ENCODE peak calls at places on chromosomes 5 and 9, in nine cellular contexts. One of them, this sample, is unnamed.
A peak's percentile ranks its signal among the peaks of the same experiment; 100 is the strongest.

GRCh38 chr5:72921103-72921502 is 34.7 kb upstream of the FCHO2 start:
- DNase-seq in GM06990: no peak
- DNase-seq in astrocyte of the spinal cord: no peak
- DNase-seq in coronary artery: no peak
- DNase-seq in kidney: no peak
- DNase-seq in H7: no peak
- DNase-seq in AG09309: no peak
- DNase-seq in HepG2: no peak
- DNase-seq in GM23248: no peak
- DNase-seq in this sample: no peak

GRCh38 chr9:83563360-83563759 is 25.2 kb upstream of the FRMD3 start:
- DNase-seq in GM06990: no peak
- DNase-seq in astrocyte of the spinal cord: no peak
- DNase-seq in coronary artery: no peak
- DNase-seq in kidney: no peak
- DNase-seq in H7: no peak
- DNase-seq in AG09309: no peak
- DNase-seq in HepG2: no peak
- DNase-seq in GM23248: no peak
- DNase-seq in this sample: no peak

GRCh38 chr9:38227061-38227540 is 158.1 kb upstream of the SHB start:
- DNase-seq in GM06990: peak; percentile 80
- DNase-seq in astrocyte of the spinal cord: peak; percentile 71
- DNase-seq in coronary artery: no peak
- DNase-seq in kidney: peak; percentile 93
- DNase-seq in H7: peak; percentile 84
- DNase-seq in AG09309: peak; percentile 46
- DNase-seq in HepG2: peak; percentile 17
- DNase-seq in GM23248: peak; percentile 83
- DNase-seq in this sample: peak; percentile 33

GRCh38 chr5:127192150-127192549 is 98.4 kb upstream of the MEGF10 start:
- DNase-seq in GM06990: no peak
- DNase-seq in astrocyte of the spinal cord: no peak
- DNase-seq in coronary artery: no peak
- DNase-seq in kidney: no peak
- DNase-seq in H7: no peak
- DNase-seq in AG09309: no peak
- DNase-seq in HepG2: no peak
- DNase-seq in GM23248: no peak
- DNase-seq in this sample: no peak

GRCh38 chr9:70052768-70053167 is 9.1 kb downstream of the MAMDC2 start:
- DNase-seq in GM06990: no peak
- DNase-seq in astrocyte of the spinal cord: no peak
- DNase-seq in coronary artery: no peak
- DNase-seq in kidney: no peak
- DNase-seq in H7: no peak
- DNase-seq in AG09309: no peak
- DNase-seq in HepG2: no peak
- DNase-seq in GM23248: no peak
- DNase-seq in this sample: peak; percentile 91

GRCh38 chr9:72674961-72675360 is 153.6 kb downstream of the TMC1 start:
- DNase-seq in GM06990: no peak
- DNase-seq in astrocyte of the spinal cord: no peak
- DNase-seq in coronary artery: no peak
- DNase-seq in kidney: no peak
- DNase-seq in H7: no peak
- DNase-seq in AG09309: no peak
- DNase-seq in HepG2: no peak
- DNase-seq in GM23248: no peak
- DNase-seq in this sample: no peak

GRCh38 chr5:42951169-42951846 is 88.8 kb downstream of the ANXA2R start:
- DNase-seq in GM06990: peak; percentile 84
- DNase-seq in astrocyte of the spinal cord: peak; percentile 50
- DNase-seq in coronary artery: peak; percentile 78
- DNase-seq in kidney: peak; percentile 84
- DNase-seq in H7: no peak
- DNase-seq in AG09309: no peak
- DNase-seq in HepG2: no peak
- DNase-seq in GM23248: peak; percentile 77
- DNase-seq in this sample: no peak

GRCh38 chr9:89463986-89464901 is 33.7 kb downstream of the SEMA4D start:
- DNase-seq in GM06990: peak; percentile 68
- DNase-seq in astrocyte of the spinal cord: no peak
- DNase-seq in coronary artery: no peak
- DNase-seq in kidney: no peak
- DNase-seq in H7: peak; percentile 43
- DNase-seq in AG09309: no peak
- DNase-seq in HepG2: no peak
- DNase-seq in GM23248: no peak
- DNase-seq in this sample: no peak

GRCh38 chr5:73419414-73420390 is 28.9 kb downstream of the FOXD1 start:
- DNase-seq in GM06990: no peak
- DNase-seq in astrocyte of the spinal cord: peak; percentile 94
- DNase-seq in coronary artery: no peak
- DNase-seq in kidney: peak; percentile 71
- DNase-seq in H7: peak; percentile 84
- DNase-seq in AG09309: no peak
- DNase-seq in HepG2: no peak
- DNase-seq in GM23248: peak; percentile 76
- DNase-seq in this sample: no peak

GRCh38 chr9:97966493-97966892 is 16.6 kb upstream of the ANP32B start:
- DNase-seq in GM06990: no peak
- DNase-seq in astrocyte of the spinal cord: no peak
- DNase-seq in coronary artery: no peak
- DNase-seq in kidney: no peak
- DNase-seq in H7: peak; percentile 51
- DNase-seq in AG09309: no peak
- DNase-seq in HepG2: no peak
- DNase-seq in GM23248: no peak
- DNase-seq in this sample: no peak

GRCh38 chr5:54212331-54212730 is 98.0 kb downstream of the ARL15 start:
- DNase-seq in GM06990: no peak
- DNase-seq in astrocyte of the spinal cord: no peak
- DNase-seq in coronary artery: no peak
- DNase-seq in kidney: no peak
- DNase-seq in H7: no peak
- DNase-seq in AG09309: no peak
- DNase-seq in HepG2: no peak
- DNase-seq in GM23248: no peak
- DNase-seq in this sample: no peak

GRCh38 chr5:56565693-56566092 is 249.7 kb upstream of the MAP3K1 start:
- DNase-seq in GM06990: no peak
- DNase-seq in astrocyte of the spinal cord: no peak
- DNase-seq in coronary artery: no peak
- DNase-seq in kidney: no peak
- DNase-seq in H7: no peak
- DNase-seq in AG09309: no peak
- DNase-seq in HepG2: no peak
- DNase-seq in GM23248: no peak
- DNase-seq in this sample: no peak

GRCh38 chr5:75616286-75616810 is 5.1 kb downstream of the ANKDD1B start:
- DNase-seq in GM06990: no peak
- DNase-seq in astrocyte of the spinal cord: no peak
- DNase-seq in coronary artery: no peak
- DNase-seq in kidney: no peak
- DNase-seq in H7: no peak
- DNase-seq in AG09309: no peak
- DNase-seq in HepG2: no peak
- DNase-seq in GM23248: no peak
- DNase-seq in this sample: no peak

GRCh38 chr5:149576021-149576420 is 5.3 kb upstream of the ARHGEF37 start:
- DNase-seq in GM06990: peak; percentile 25
- DNase-seq in astrocyte of the spinal cord: no peak
- DNase-seq in coronary artery: no peak
- DNase-seq in kidney: no peak
- DNase-seq in H7: no peak
- DNase-seq in AG09309: no peak
- DNase-seq in HepG2: no peak
- DNase-seq in GM23248: no peak
- DNase-seq in this sample: no peak

DNA sequence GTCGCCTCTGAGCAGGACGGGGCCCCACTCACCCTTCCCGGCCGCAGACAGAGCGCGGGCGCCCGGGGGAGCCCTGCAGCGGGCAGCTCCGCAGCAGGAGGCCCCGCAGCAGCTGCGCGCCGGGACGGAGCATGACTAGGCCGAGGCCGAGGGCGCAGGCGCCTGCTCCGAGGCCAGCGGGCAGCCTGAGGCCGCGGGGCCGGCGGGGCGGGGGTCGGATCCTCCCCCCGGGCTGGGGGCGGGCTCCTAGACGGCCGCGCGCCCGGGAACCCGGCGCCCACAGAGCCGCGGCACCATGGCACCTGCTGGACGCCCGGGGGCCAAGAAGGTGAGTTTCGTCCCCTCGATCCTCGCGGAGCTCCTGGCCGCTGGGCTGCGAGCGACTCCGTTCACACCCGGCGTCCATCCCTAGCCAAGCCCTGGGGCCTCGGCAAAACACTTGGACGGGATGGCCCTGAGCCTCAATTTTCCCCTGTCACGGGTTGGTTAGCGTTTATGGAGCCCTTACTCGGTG is at the start of the genes BHMT2 and DMGDH:
- DNase-seq in GM06990: no peak
- DNase-seq in astrocyte of the spinal cord: peak; percentile 35
- DNase-seq in coronary artery: no peak
- DNase-seq in kidney: peak; percentile 89
- DNase-seq in H7: peak; percentile 51
- DNase-seq in AG09309: no peak
- DNase-seq in HepG2: peak; percentile 23
- DNase-seq in GM23248: peak; percentile 87
- DNase-seq in this sample: no peak
- H3K4me3 ChIP-seq in GM06990: no peak within 1 kb of the TSS
- H3K4me3 ChIP-seq in astrocyte of the spinal cord: peak within 1 kb of the TSS; percentile 21
- H3K4me3 ChIP-seq in coronary artery: peak within 1 kb of the TSS; percentile 66
- H3K4me3 ChIP-seq in kidney: peak within 1 kb of the TSS; percentile 84
- H3K4me3 ChIP-seq in H7: no peak within 1 kb of the TSS
- H3K4me3 ChIP-seq in AG09309: peak within 1 kb of the TSS; percentile 46
- H3K4me3 ChIP-seq in HepG2: peak within 1 kb of the TSS; percentile 67
- H3K4me3 ChIP-seq in GM23248: peak within 1 kb of the TSS; percentile 63
- H3K4me3 ChIP-seq in this sample: no peak within 1 kb of the TSS

DNA sequence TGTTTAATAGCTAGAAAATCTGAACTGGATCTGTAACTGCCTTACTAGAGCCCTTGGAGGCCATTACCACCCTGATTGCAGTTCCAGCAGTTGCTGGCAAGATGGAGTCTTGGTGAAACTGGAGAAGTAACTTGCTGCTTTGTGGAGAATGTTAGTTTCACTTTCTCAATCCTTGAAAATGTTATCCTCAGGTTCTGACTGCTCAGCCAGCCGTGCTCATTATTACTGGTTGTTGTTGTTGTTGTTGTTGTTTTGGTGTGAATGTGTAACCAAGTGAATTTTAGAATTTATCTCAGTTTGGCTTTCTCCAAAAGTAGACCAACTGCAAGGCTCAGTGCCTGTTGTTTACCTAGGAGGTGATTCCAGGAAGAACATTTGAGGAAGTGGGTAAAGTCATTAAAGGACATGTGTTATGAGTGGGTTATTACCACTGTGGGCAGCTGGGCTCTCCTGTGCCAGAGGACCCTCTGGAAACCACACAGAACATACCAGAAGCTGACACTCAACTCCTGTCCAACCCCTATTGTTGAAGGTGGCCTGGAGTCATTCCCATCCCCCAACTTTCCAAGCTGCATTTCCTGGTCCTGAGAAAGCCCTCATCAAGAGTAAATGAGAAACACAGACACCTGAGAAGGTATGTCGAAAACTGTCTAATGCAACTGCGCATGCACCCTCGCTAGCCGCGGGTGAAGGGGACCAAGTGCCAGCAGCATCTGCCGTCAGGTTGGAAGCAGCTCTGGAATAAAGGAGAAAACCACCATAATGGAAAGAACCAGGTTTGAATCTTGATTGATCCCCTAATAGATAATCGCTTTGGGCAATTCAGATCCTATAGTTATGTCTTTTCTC is 111.6 kb downstream of the CMYA5 start:
- DNase-seq in GM06990: no peak
- DNase-seq in astrocyte of the spinal cord: peak; percentile 13
- DNase-seq in coronary artery: no peak
- DNase-seq in kidney: no peak
- DNase-seq in H7: no peak
- DNase-seq in AG09309: no peak
- DNase-seq in HepG2: no peak
- DNase-seq in GM23248: peak; percentile 5
- DNase-seq in this sample: no peak
- H3K4me3 ChIP-seq in GM06990: no peak overlapping the region
- H3K4me3 ChIP-seq in astrocyte of the spinal cord: no peak overlapping the region
- H3K4me3 ChIP-seq in coronary artery: no peak overlapping the region
- H3K4me3 ChIP-seq in kidney: no peak overlapping the region
- H3K4me3 ChIP-seq in H7: no peak overlapping the region
- H3K4me3 ChIP-seq in AG09309: no peak overlapping the region
- H3K4me3 ChIP-seq in HepG2: no peak overlapping the region
- H3K4me3 ChIP-seq in GM23248: no peak overlapping the region
- H3K4me3 ChIP-seq in this sample: no peak overlapping the region

DNA sequence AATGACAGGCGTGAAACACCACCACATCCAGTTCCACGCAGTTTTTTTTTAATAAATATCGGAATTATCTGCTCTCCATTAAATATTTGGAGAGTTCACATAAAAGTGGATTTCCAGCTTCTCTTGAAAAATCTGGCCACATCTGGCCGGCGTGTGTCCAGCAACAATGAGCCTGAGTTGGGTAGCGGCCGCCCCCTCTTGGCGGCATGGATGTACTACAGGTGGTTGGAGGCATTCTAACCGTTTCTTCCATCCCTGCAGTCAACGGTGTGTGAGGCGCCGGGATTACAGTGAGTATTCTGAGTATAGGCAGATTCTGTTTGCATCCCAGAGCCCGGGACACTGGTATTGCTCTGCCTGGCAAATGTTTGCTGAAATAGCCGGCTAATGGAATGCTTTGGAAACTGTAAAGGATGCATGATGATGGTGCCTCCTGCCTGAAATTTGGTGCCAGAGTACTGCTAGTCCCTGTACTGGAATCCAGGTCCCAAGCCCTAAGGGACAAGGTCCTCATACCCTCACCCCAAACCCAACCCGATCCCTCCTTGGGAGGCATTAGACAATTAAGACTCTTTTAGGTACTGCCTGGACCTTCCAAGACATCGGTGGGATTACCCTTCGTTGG is 13.6 kb upstream of the GM2A start:
- DNase-seq in GM06990: peak; percentile 60
- DNase-seq in astrocyte of the spinal cord: peak; percentile 69
- DNase-seq in coronary artery: peak; percentile 83
- DNase-seq in kidney: peak; percentile 91
- DNase-seq in H7: peak; percentile 83
- DNase-seq in AG09309: no peak
- DNase-seq in HepG2: peak; percentile 63
- DNase-seq in GM23248: peak; percentile 79
- DNase-seq in this sample: no peak
- H3K4me3 ChIP-seq in GM06990: peak overlapping the region; percentile 45
- H3K4me3 ChIP-seq in astrocyte of the spinal cord: no peak overlapping the region
- H3K4me3 ChIP-seq in coronary artery: peak overlapping the region; percentile 64
- H3K4me3 ChIP-seq in kidney: peak overlapping the region; percentile 25
- H3K4me3 ChIP-seq in H7: no peak overlapping the region
- H3K4me3 ChIP-seq in AG09309: no peak overlapping the region
- H3K4me3 ChIP-seq in HepG2: peak overlapping the region; percentile 37
- H3K4me3 ChIP-seq in GM23248: peak overlapping the region; percentile 33
- H3K4me3 ChIP-seq in this sample: no peak overlapping the region

GRCh38 chr9:25117791-25118190 is 560.5 kb downstream of the TUSC1 start:
- DNase-seq in GM06990: no peak
- DNase-seq in astrocyte of the spinal cord: no peak
- DNase-seq in coronary artery: no peak
- DNase-seq in kidney: no peak
- DNase-seq in H7: no peak
- DNase-seq in AG09309: no peak
- DNase-seq in HepG2: no peak
- DNase-seq in GM23248: no peak
- DNase-seq in this sample: no peak

GRCh38 chr9:25121811-25122210 is 556.4 kb downstream of the TUSC1 start:
- DNase-seq in GM06990: no peak
- DNase-seq in astrocyte of the spinal cord: no peak
- DNase-seq in coronary artery: no peak
- DNase-seq in kidney: no peak
- DNase-seq in H7: no peak
- DNase-seq in AG09309: no peak
- DNase-seq in HepG2: no peak
- DNase-seq in GM23248: no peak
- DNase-seq in this sample: no peak
- H3K4me3 ChIP-seq in GM06990: no peak overlapping the region
- H3K4me3 ChIP-seq in astrocyte of the spinal cord: no peak overlapping the region
- H3K4me3 ChIP-seq in coronary artery: no peak overlapping the region
- H3K4me3 ChIP-seq in kidney: no peak overlapping the region
- H3K4me3 ChIP-seq in H7: no peak overlapping the region
- H3K4me3 ChIP-seq in AG09309: no peak overlapping the region
- H3K4me3 ChIP-seq in HepG2: no peak overlapping the region
- H3K4me3 ChIP-seq in GM23248: no peak overlapping the region
- H3K4me3 ChIP-seq in this sample: no peak overlapping the region